ENCODE peak calls at places on chromosomes 1 and 21, in six cellular contexts. One of them, this sample, is unnamed.

GRCh38 chr1:200525167-200526123 is 95.1 kb downstream of the KIF14 start:
- DNase-seq in fibroblast of lung: peak; percentile 72
- DNase-seq in pancreas: no peak
- DNase-seq in uterus: no peak
- DNase-seq in cardiac muscle cell: no peak
- DNase-seq in CD8-positive, alpha-beta memory T cell: no peak
- DNase-seq in this sample: no peak

GRCh38 chr1:2042830-2043773 is 7.1 kb upstream of the PRKCZ start:
- DNase-seq in cardiac muscle cell: no peak
- DNase-seq in pancreas: no peak
- DNase-seq in fibroblast of lung: no peak
- DNase-seq in uterus: no peak
- DNase-seq in CD8-positive, alpha-beta memory T cell: no peak
- DNase-seq in this sample: no peak

GRCh38 chr1:235999259-235999925 is 65.5 kb downstream of the NID1 start:
- DNase-seq in uterus: no peak
- DNase-seq in fibroblast of lung: peak; percentile 85
- DNase-seq in pancreas: no peak
- DNase-seq in cardiac muscle cell: no peak
- DNase-seq in CD8-positive, alpha-beta memory T cell: peak; percentile 84
- DNase-seq in this sample: no peak

GRCh38 chr1:44135896-44136295 is 5.5 kb downstream of the KLF18 start:
- DNase-seq in fibroblast of lung: no peak
- DNase-seq in pancreas: no peak
- DNase-seq in CD8-positive, alpha-beta memory T cell: no peak
- DNase-seq in uterus: no peak
- DNase-seq in cardiac muscle cell: no peak
- DNase-seq in this sample: no peak

GRCh38 chr1:115052454-115053083 is 22.9 kb downstream of the TSHB start:
- DNase-seq in cardiac muscle cell: peak; percentile 76
- DNase-seq in fibroblast of lung: peak; percentile 49
- DNase-seq in uterus: no peak
- DNase-seq in pancreas: peak; percentile 27
- DNase-seq in CD8-positive, alpha-beta memory T cell: peak; percentile 34
- DNase-seq in this sample: no peak

GRCh38 chr1:44747878-44748277 is 8.2 kb downstream of the KIF2C start:
- DNase-seq in CD8-positive, alpha-beta memory T cell: no peak
- DNase-seq in pancreas: no peak
- DNase-seq in uterus: no peak
- DNase-seq in fibroblast of lung: no peak
- DNase-seq in cardiac muscle cell: no peak
- DNase-seq in this sample: no peak

GRCh38 chr1:54498383-54499096 is 49.5 kb upstream of the ACOT11 start:
- DNase-seq in cardiac muscle cell: no peak
- DNase-seq in uterus: no peak
- DNase-seq in pancreas: no peak
- DNase-seq in CD8-positive, alpha-beta memory T cell: no peak
- DNase-seq in fibroblast of lung: no peak
- DNase-seq in this sample: no peak

GRCh38 chr1:187837787-187838186 is 1009.0 kb downstream of the PLA2G4A start:
- DNase-seq in CD8-positive, alpha-beta memory T cell: no peak
- DNase-seq in fibroblast of lung: no peak
- DNase-seq in uterus: no peak
- DNase-seq in cardiac muscle cell: no peak
- DNase-seq in pancreas: peak; percentile 23
- DNase-seq in this sample: no peak

GRCh38 chr1:221816899-221817298 is 75.0 kb upstream of the DUSP10 start:
- DNase-seq in fibroblast of lung: peak; percentile 82
- DNase-seq in cardiac muscle cell: no peak
- DNase-seq in CD8-positive, alpha-beta memory T cell: no peak
- DNase-seq in uterus: no peak
- DNase-seq in pancreas: no peak
- DNase-seq in this sample: no peak

GRCh38 chr21:37829447-37829846 is 86.8 kb downstream of the KCNJ6 start:
- DNase-seq in pancreas: peak; percentile 50
- DNase-seq in cardiac muscle cell: no peak
- DNase-seq in fibroblast of lung: peak; percentile 66
- DNase-seq in uterus: no peak
- DNase-seq in CD8-positive, alpha-beta memory T cell: no peak
- DNase-seq in this sample: no peak

GRCh38 chr21:41737656-41738324 is 29.1 kb downstream of the RIPK4 start:
- DNase-seq in CD8-positive, alpha-beta memory T cell: no peak
- DNase-seq in fibroblast of lung: no peak
- DNase-seq in cardiac muscle cell: no peak
- DNase-seq in pancreas: no peak
- DNase-seq in uterus: no peak
- DNase-seq in this sample: no peak

GRCh38 chr1:101235696-101236545 is 898 bp upstream of the S1PR1 start:
- DNase-seq in pancreas: no peak
- DNase-seq in cardiac muscle cell: peak; percentile 76
- DNase-seq in uterus: peak; percentile 31
- DNase-seq in CD8-positive, alpha-beta memory T cell: peak; percentile 68
- DNase-seq in fibroblast of lung: peak; percentile 48
- DNase-seq in this sample: no peak

GRCh38 chr1:24308365-24309015 is 10.7 kb upstream of the GRHL3 start:
- DNase-seq in cardiac muscle cell: no peak
- DNase-seq in pancreas: no peak
- DNase-seq in uterus: no peak
- DNase-seq in CD8-positive, alpha-beta memory T cell: no peak
- DNase-seq in fibroblast of lung: peak; percentile 23
- DNase-seq in this sample: no peak

GRCh38 chr1:1006305-1007159 is 6.6 kb upstream of the HES4 start:
- DNase-seq in uterus: no peak
- DNase-seq in pancreas: peak; percentile 5
- DNase-seq in cardiac muscle cell: no peak
- DNase-seq in CD8-positive, alpha-beta memory T cell: no peak
- DNase-seq in fibroblast of lung: no peak
- DNase-seq in this sample: no peak

GRCh38 chr1:191608367-191608766 is 549.9 kb upstream of the RGS18 start:
- DNase-seq in fibroblast of lung: no peak
- DNase-seq in uterus: no peak
- DNase-seq in cardiac muscle cell: no peak
- DNase-seq in pancreas: no peak
- DNase-seq in CD8-positive, alpha-beta memory T cell: no peak
- DNase-seq in this sample: no peak

GRCh38 chr1:164561007-164561406 is 2.0 kb downstream of the PBX1 start:
- DNase-seq in uterus: no peak
- DNase-seq in fibroblast of lung: peak; percentile 23
- DNase-seq in cardiac muscle cell: no peak
- DNase-seq in CD8-positive, alpha-beta memory T cell: no peak
- DNase-seq in pancreas: no peak
- DNase-seq in this sample: no peak

GRCh38 chr1:1628656-1629429 is 3.1 kb upstream of the MMP23B start:
- DNase-seq in uterus: no peak
- DNase-seq in fibroblast of lung: no peak
- DNase-seq in CD8-positive, alpha-beta memory T cell: peak; percentile 39
- DNase-seq in pancreas: no peak
- DNase-seq in cardiac muscle cell: no peak
- DNase-seq in this sample: no peak

GRCh38 chr1:220370041-220370700 is 97.9 kb upstream of the RAB3GAP2 start:
- DNase-seq in cardiac muscle cell: peak; percentile 69
- DNase-seq in CD8-positive, alpha-beta memory T cell: no peak
- DNase-seq in uterus: no peak
- DNase-seq in pancreas: no peak
- DNase-seq in fibroblast of lung: peak; percentile 86
- DNase-seq in this sample: no peak

GRCh38 chr1:67646145-67647035 is 38.6 kb upstream of the GADD45A start:
- DNase-seq in fibroblast of lung: peak; percentile 26
- DNase-seq in uterus: peak; percentile 37
- DNase-seq in CD8-positive, alpha-beta memory T cell: no peak
- DNase-seq in pancreas: peak; percentile 32
- DNase-seq in cardiac muscle cell: peak; percentile 64
- DNase-seq in this sample: no peak

GRCh38 chr1:16248603-16249534 is 11.9 kb upstream of the CPLANE2 start:
- DNase-seq in CD8-positive, alpha-beta memory T cell: no peak
- DNase-seq in uterus: peak; percentile 83
- DNase-seq in pancreas: peak; percentile 87
- DNase-seq in cardiac muscle cell: peak; percentile 86
- DNase-seq in fibroblast of lung: peak; percentile 91
- DNase-seq in this sample: peak; percentile 50

GRCh38 chr1:238258510-238258909 is 367.8 kb upstream of the ZP4 start:
- DNase-seq in CD8-positive, alpha-beta memory T cell: no peak
- DNase-seq in fibroblast of lung: no peak
- DNase-seq in uterus: no peak
- DNase-seq in pancreas: no peak
- DNase-seq in cardiac muscle cell: no peak
- DNase-seq in this sample: no peak

GRCh38 chr1:238252033-238252802 is 361.5 kb upstream of the ZP4 start:
- DNase-seq in fibroblast of lung: peak; percentile 39
- DNase-seq in CD8-positive, alpha-beta memory T cell: no peak
- DNase-seq in pancreas: peak; percentile 53
- DNase-seq in cardiac muscle cell: peak; percentile 68
- DNase-seq in uterus: no peak
- DNase-seq in this sample: no peak

GRCh38 chr1:238257018-238257417 is 366.3 kb upstream of the ZP4 start:
- DNase-seq in pancreas: no peak
- DNase-seq in uterus: no peak
- DNase-seq in fibroblast of lung: no peak
- DNase-seq in cardiac muscle cell: no peak
- DNase-seq in CD8-positive, alpha-beta memory T cell: no peak
- DNase-seq in this sample: no peak

DNA sequence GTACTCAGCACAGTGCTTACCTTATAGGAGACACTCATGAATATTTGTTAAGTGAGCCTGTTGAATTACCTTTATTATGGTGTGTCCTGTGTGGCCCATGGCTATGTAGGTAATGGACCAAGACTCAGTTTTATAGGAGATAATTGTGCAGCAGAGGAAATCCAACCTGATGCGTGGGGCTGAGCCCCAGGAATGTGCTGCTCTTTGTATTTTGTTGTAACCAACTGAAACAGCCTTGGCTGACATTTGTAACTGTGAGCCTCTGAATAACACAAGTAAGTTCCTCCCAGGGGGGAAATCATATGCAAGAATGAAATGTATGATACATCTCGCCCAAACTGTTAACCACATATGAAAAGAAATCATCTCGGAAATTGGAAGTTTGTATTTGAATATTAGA is 364.2 kb upstream of the ZP4 start:
- DNase-seq in pancreas: no peak
- DNase-seq in cardiac muscle cell: no peak
- DNase-seq in CD8-positive, alpha-beta memory T cell: no peak
- DNase-seq in fibroblast of lung: no peak
- DNase-seq in uterus: no peak
- DNase-seq in this sample: no peak
- H3K9me3 ChIP-seq in pancreas: no peaks in the 10 kb centered on the region
- H3K9me3 ChIP-seq in cardiac muscle cell: no peaks in the 10 kb centered on the region
- H3K9me3 ChIP-seq in CD8-positive, alpha-beta memory T cell: no peaks in the 10 kb centered on the region
- H3K9me3 ChIP-seq in fibroblast of lung: no peaks in the 10 kb centered on the region
- H3K9me3 ChIP-seq in uterus: no peaks in the 10 kb centered on the region
- H3K9me3 ChIP-seq in this sample: no peaks in the 10 kb centered on the region

DNA sequence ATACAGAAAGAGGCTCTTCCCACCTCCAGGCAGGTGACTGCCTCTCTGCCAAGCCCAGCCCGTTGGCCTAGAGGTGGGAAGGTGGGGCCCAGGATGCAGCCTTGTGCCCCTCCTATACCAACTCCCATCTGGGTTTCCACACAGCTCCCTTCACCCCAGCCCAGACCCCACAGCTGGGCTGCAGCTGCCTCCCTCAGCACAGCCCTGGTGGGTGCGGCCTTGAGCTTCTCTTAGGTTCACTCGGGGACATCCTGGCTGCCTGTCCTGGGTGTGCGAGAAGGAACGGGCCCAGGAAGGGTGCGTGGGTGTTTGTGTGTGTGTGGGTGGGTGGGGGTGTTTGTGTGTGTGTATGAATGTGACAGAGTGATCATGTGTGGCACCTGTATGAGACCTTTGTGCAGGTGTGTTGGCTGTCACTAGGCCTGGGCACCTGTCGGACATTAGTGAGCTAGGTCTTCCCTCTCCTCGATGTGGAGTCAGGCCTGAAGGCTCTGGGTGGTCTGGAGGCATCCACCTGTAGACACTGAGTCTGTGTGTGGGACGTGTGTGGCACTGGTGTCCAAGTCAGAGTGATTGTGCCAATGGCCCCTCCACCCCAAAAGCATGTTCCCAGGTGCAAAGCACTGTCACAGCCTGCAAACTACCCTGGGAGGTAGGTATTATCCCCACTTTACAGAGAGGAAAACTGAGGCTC is 30.7 kb downstream of the FOXO6 start:
- DNase-seq in pancreas: no peak
- DNase-seq in uterus: no peak
- DNase-seq in cardiac muscle cell: no peak
- DNase-seq in fibroblast of lung: no peak
- DNase-seq in CD8-positive, alpha-beta memory T cell: no peak
- DNase-seq in this sample: no peak
- H3K4me3 ChIP-seq in pancreas: no peak overlapping the region
- H3K4me3 ChIP-seq in uterus: no peak overlapping the region
- H3K4me3 ChIP-seq in cardiac muscle cell: no peak overlapping the region
- H3K4me3 ChIP-seq in fibroblast of lung: no peak overlapping the region
- H3K4me3 ChIP-seq in CD8-positive, alpha-beta memory T cell: no peak overlapping the region
- H3K4me3 ChIP-seq in this sample: no peak overlapping the region

GRCh38 chr1:4605158-4605557 is 49.3 kb upstream of the AJAP1 start:
- DNase-seq in fibroblast of lung: no peak
- DNase-seq in CD8-positive, alpha-beta memory T cell: no peak
- DNase-seq in pancreas: no peak
- DNase-seq in cardiac muscle cell: no peak
- DNase-seq in uterus: no peak
- DNase-seq in this sample: no peak

GRCh38 chr1:4602536-4603316 is 51.7 kb upstream of the AJAP1 start:
- DNase-seq in cardiac muscle cell: no peak
- DNase-seq in uterus: no peak
- DNase-seq in pancreas: no peak
- DNase-seq in CD8-positive, alpha-beta memory T cell: no peak
- DNase-seq in fibroblast of lung: no peak
- DNase-seq in this sample: no peak

GRCh38 chr1:4601986-4602385 is 52.4 kb upstream of the AJAP1 start:
- DNase-seq in pancreas: no peak
- DNase-seq in fibroblast of lung: no peak
- DNase-seq in cardiac muscle cell: no peak
- DNase-seq in CD8-positive, alpha-beta memory T cell: no peak
- DNase-seq in uterus: no peak
- DNase-seq in this sample: no peak

GRCh38 chr1:4600615-4601460 is 53.6 kb upstream of the AJAP1 start:
- DNase-seq in pancreas: no peak
- DNase-seq in CD8-positive, alpha-beta memory T cell: no peak
- DNase-seq in fibroblast of lung: no peak
- DNase-seq in uterus: no peak
- DNase-seq in cardiac muscle cell: no peak
- DNase-seq in this sample: no peak

GRCh38 chr1:4603317-4604110 is 50.9 kb upstream of the AJAP1 start:
- DNase-seq in cardiac muscle cell: no peak
- DNase-seq in pancreas: no peak
- DNase-seq in fibroblast of lung: no peak
- DNase-seq in CD8-positive, alpha-beta memory T cell: no peak
- DNase-seq in uterus: no peak
- DNase-seq in this sample: no peak
- H3K9me3 ChIP-seq in cardiac muscle cell: no peaks in the 10 kb centered on the region
- H3K9me3 ChIP-seq in pancreas: no peaks in the 10 kb centered on the region
- H3K9me3 ChIP-seq in fibroblast of lung: no peaks in the 10 kb centered on the region
- H3K9me3 ChIP-seq in CD8-positive, alpha-beta memory T cell: no peaks in the 10 kb centered on the region
- H3K9me3 ChIP-seq in uterus: no peaks in the 10 kb centered on the region
- H3K9me3 ChIP-seq in this sample: no peaks in the 10 kb centered on the region

DNA sequence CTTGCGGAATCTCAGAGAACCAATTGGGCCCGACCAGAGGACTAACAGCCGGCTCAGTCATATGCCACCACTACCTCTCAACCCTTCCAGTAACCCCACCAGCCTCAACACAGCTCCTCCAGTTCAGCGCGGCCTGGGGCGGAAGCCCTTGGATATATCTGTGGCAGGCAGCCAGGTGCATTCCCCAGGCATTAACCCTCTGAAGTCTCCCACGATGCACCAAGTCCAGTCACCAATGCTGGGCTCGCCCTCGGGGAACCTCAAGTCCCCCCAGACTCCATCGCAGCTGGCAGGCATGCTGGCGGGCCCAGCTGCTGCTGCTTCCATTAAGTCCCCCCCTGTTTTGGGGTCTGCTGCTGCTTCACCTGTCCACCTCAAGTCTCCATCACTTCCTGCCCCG is 49.8 kb downstream of the ACP6 start:
- DNase-seq in cardiac muscle cell: no peak
- DNase-seq in fibroblast of lung: no peak
- DNase-seq in CD8-positive, alpha-beta memory T cell: no peak
- DNase-seq in pancreas: no peak
- DNase-seq in uterus: no peak
- DNase-seq in this sample: no peak
- H3K4me3 ChIP-seq in cardiac muscle cell: no peak overlapping the region
- H3K4me3 ChIP-seq in fibroblast of lung: no peak overlapping the region
- H3K4me3 ChIP-seq in CD8-positive, alpha-beta memory T cell: no peak overlapping the region
- H3K4me3 ChIP-seq in pancreas: no peak overlapping the region
- H3K4me3 ChIP-seq in uterus: no peak overlapping the region
- H3K4me3 ChIP-seq in this sample: no peak overlapping the region

This sample was measured in thoracic aorta.